ENCODE peak calls at places on chromosomes 13 and 19, in six cellular contexts. One of them, this sample, is unnamed.

GRCh38 chr13:113759525-113760137 is 605 bp downstream of the TMEM255B start:
- DNase-seq in OCI-LY7: no peak
- DNase-seq in effector memory CD4-positive, alpha-beta T cell: no peak
- DNase-seq in DND-41: no peak
- DNase-seq in MM.1S: no peak
- DNase-seq in PC-3: peak
- DNase-seq in this sample: peak

GRCh38 chr19:6088677-6089063 is 21.6 kb downstream of the RFX2 start:
- DNase-seq in effector memory CD4-positive, alpha-beta T cell: no peak
- DNase-seq in DND-41: no peak
- DNase-seq in MM.1S: no peak
- DNase-seq in PC-3: peak
- DNase-seq in OCI-LY7: no peak
- DNase-seq in this sample: peak

GRCh38 chr13:48994731-48995130 is 19.0 kb downstream of the FNDC3A start:
- DNase-seq in effector memory CD4-positive, alpha-beta T cell: no peak
- DNase-seq in DND-41: no peak
- DNase-seq in OCI-LY7: no peak
- DNase-seq in MM.1S: no peak
- DNase-seq in PC-3: no peak
- DNase-seq in this sample: peak

GRCh38 chr19:31312004-31312403 is 37.2 kb downstream of the TSHZ3 start:
- DNase-seq in MM.1S: no peak
- DNase-seq in PC-3: peak
- DNase-seq in OCI-LY7: no peak
- DNase-seq in DND-41: no peak
- DNase-seq in effector memory CD4-positive, alpha-beta T cell: no peak
- DNase-seq in this sample: peak

GRCh38 chr13:107459430-107459829 is 755.9 kb downstream of the LIG4 start:
- DNase-seq in effector memory CD4-positive, alpha-beta T cell: no peak
- DNase-seq in MM.1S: no peak
- DNase-seq in DND-41: no peak
- DNase-seq in PC-3: no peak
- DNase-seq in OCI-LY7: no peak
- DNase-seq in this sample: no peak

GRCh38 chr13:26254583-26255102 is 714 bp downstream of the CDK8 start:
- DNase-seq in OCI-LY7: peak
- DNase-seq in DND-41: peak
- DNase-seq in MM.1S: peak
- DNase-seq in PC-3: peak
- DNase-seq in effector memory CD4-positive, alpha-beta T cell: peak
- DNase-seq in this sample: peak

GRCh38 chr13:20461481-20461859 is 64.2 kb downstream of the CRYL1 start:
- DNase-seq in DND-41: peak
- DNase-seq in OCI-LY7: no peak
- DNase-seq in MM.1S: no peak
- DNase-seq in PC-3: peak
- DNase-seq in effector memory CD4-positive, alpha-beta T cell: no peak
- DNase-seq in this sample: peak

GRCh38 chr13:98846991-98847390 is 94.5 kb upstream of the SLC15A1 start:
- DNase-seq in OCI-LY7: no peak
- DNase-seq in effector memory CD4-positive, alpha-beta T cell: no peak
- DNase-seq in MM.1S: no peak
- DNase-seq in DND-41: no peak
- DNase-seq in PC-3: no peak
- DNase-seq in this sample: no peak

GRCh38 chr13:26784704-26785639 is 24.4 kb upstream of the GPR12 start:
- DNase-seq in DND-41: peak
- DNase-seq in effector memory CD4-positive, alpha-beta T cell: no peak
- DNase-seq in PC-3: no peak
- DNase-seq in OCI-LY7: peak
- DNase-seq in MM.1S: peak
- DNase-seq in this sample: no peak

GRCh38 chr13:37701972-37702371 is 103.4 kb upstream of the POSTN start:
- DNase-seq in MM.1S: no peak
- DNase-seq in PC-3: peak
- DNase-seq in effector memory CD4-positive, alpha-beta T cell: no peak
- DNase-seq in OCI-LY7: no peak
- DNase-seq in DND-41: no peak
- DNase-seq in this sample: peak

GRCh38 chr13:48094404-48094780 is 512 bp downstream of the MED4 start:
- DNase-seq in MM.1S: no peak
- DNase-seq in DND-41: no peak
- DNase-seq in PC-3: no peak
- DNase-seq in effector memory CD4-positive, alpha-beta T cell: no peak
- DNase-seq in OCI-LY7: peak
- DNase-seq in this sample: peak

DNA sequence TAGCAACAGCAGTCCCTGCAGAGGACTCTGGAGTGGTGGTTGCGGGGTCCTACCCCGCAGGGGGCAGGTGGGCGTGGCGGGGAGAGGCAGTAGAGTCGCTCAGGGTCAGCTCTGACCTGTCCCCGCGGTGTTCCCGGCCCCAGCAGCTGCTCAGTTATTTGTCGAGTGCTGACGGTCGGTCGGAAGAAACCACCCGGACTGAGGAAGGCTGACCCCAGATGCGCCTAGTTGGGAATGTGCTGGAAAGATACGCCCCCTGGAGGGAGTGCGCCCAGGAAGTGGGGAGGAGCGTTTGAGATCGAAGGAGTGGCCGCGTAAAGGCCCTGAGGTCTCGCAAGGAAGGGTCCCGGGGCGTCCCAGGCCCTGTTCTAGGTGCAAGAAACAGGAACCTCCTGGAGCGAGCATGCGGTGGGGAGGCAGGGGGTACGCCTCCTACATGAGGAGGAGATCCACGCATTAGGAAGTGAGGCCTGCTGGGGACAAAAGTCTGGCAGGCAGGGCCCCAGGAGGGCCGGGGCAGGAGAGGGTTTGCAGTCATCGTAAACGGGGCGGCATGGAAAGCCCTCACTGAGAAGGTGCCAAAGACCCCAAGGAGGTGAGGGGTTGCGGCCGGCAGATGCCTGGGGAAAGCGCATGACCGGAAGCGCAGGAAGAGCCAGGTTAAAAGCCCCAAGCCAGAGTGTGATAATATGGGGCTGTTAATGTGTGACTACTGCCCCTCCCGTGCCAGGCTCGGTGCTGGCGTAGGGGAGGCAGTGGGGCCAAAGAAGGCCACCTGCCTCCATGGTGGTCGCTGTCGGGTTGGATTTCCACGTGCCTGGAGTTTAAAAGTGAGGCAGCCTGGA is 9.1 kb downstream of the CCDC8 start:
- DNase-seq in PC-3: peak
- DNase-seq in effector memory CD4-positive, alpha-beta T cell: no peak
- DNase-seq in MM.1S: no peak
- DNase-seq in OCI-LY7: peak
- DNase-seq in DND-41: no peak
- DNase-seq in this sample: peak
- H3K4me3 ChIP-seq in PC-3: peak
- H3K4me3 ChIP-seq in effector memory CD4-positive, alpha-beta T cell: no peak
- H3K4me3 ChIP-seq in MM.1S: no peak
- H3K4me3 ChIP-seq in OCI-LY7: peak
- H3K4me3 ChIP-seq in DND-41: no peak
- H3K4me3 ChIP-seq in this sample: peak

DNA sequence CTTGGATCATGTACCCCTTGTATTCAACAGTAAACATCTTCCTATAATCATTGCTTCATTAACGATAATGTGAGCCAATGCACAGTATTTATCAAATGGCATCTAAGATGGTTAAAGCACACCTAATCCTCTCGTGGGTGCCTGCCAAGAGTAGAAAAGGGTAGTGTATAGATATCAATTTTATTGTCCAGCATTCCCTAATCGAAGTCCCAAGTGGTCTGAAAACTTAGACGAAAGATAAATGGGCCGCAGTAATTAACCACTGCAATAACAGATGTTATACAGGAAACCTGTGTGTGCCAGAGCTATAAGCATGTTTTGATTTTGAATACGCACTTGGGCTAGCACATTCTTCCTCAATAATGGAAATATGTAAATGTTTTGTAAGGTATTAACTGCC is 642 bp upstream of the MBNL2 start:
- DNase-seq in OCI-LY7: no peak
- DNase-seq in MM.1S: no peak
- DNase-seq in PC-3: no peak
- DNase-seq in DND-41: no peak
- DNase-seq in effector memory CD4-positive, alpha-beta T cell: no peak
- DNase-seq in this sample: no peak
- H3K4me3 ChIP-seq in OCI-LY7: peak
- H3K4me3 ChIP-seq in MM.1S: peak
- H3K4me3 ChIP-seq in PC-3: peak
- H3K4me3 ChIP-seq in DND-41: no peak
- H3K4me3 ChIP-seq in effector memory CD4-positive, alpha-beta T cell: no peak
- H3K4me3 ChIP-seq in this sample: peak

DNA sequence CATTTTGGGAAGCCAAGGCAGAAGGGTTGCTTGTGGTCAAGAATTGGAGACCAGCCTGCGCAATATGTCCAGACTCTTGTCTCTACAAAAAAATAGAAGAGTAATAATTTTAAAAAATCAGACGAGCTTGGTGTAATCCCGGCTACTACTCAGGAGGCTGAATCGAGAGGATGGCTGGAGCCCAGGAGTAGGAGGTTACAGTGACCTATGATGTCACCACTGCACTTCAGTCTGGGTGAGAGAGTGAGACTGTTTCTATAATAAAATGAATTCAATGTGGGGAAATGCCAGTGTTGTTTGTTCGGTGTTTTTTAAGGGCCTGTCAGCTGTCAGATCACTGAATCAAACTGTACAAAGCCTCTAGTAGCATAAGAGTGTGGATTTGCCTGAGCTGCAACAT is 1.2 kb upstream of the FBXL3 start:
- DNase-seq in DND-41: no peak
- DNase-seq in OCI-LY7: no peak
- DNase-seq in effector memory CD4-positive, alpha-beta T cell: no peak
- DNase-seq in MM.1S: no peak
- DNase-seq in PC-3: no peak
- DNase-seq in this sample: peak
- H3K4me3 ChIP-seq in DND-41: no peak
- H3K4me3 ChIP-seq in OCI-LY7: no peak
- H3K4me3 ChIP-seq in effector memory CD4-positive, alpha-beta T cell: no peak
- H3K4me3 ChIP-seq in MM.1S: no peak
- H3K4me3 ChIP-seq in PC-3: peak
- H3K4me3 ChIP-seq in this sample: no peak

GRCh38 chr19:2538096-2538757 is 62.3 kb downstream of the GADD45B start:
- DNase-seq in PC-3: no peak
- DNase-seq in effector memory CD4-positive, alpha-beta T cell: no peak
- DNase-seq in MM.1S: no peak
- DNase-seq in OCI-LY7: no peak
- DNase-seq in DND-41: no peak
- DNase-seq in this sample: no peak

GRCh38 chr19:2542341-2543069 is 66.6 kb downstream of the GADD45B start:
- DNase-seq in OCI-LY7: no peak
- DNase-seq in DND-41: no peak
- DNase-seq in effector memory CD4-positive, alpha-beta T cell: no peak
- DNase-seq in PC-3: no peak
- DNase-seq in MM.1S: no peak
- DNase-seq in this sample: no peak

GRCh38 chr19:2537544-2537943 is 61.6 kb downstream of the GADD45B start:
- DNase-seq in OCI-LY7: no peak
- DNase-seq in PC-3: no peak
- DNase-seq in MM.1S: no peak
- DNase-seq in DND-41: peak
- DNase-seq in effector memory CD4-positive, alpha-beta T cell: no peak
- DNase-seq in this sample: no peak

GRCh38 chr19:2540646-2541454 is 64.9 kb downstream of the GADD45B start:
- DNase-seq in MM.1S: no peak
- DNase-seq in effector memory CD4-positive, alpha-beta T cell: no peak
- DNase-seq in OCI-LY7: no peak
- DNase-seq in PC-3: peak
- DNase-seq in DND-41: no peak
- DNase-seq in this sample: peak

GRCh38 chr19:2540251-2540645 is 64.3 kb downstream of the GADD45B start:
- DNase-seq in effector memory CD4-positive, alpha-beta T cell: no peak
- DNase-seq in PC-3: no peak
- DNase-seq in DND-41: no peak
- DNase-seq in OCI-LY7: no peak
- DNase-seq in MM.1S: no peak
- DNase-seq in this sample: no peak
- H3K4me3 ChIP-seq in effector memory CD4-positive, alpha-beta T cell: no peak
- H3K4me3 ChIP-seq in PC-3: peak
- H3K4me3 ChIP-seq in DND-41: no peak
- H3K4me3 ChIP-seq in OCI-LY7: no peak
- H3K4me3 ChIP-seq in MM.1S: no peak
- H3K4me3 ChIP-seq in this sample: no peak